ENCODE peak calls at places on chromosomes 7 and 10, in seven cellular contexts. T, K, V, C, F, N and L are unnamed samples.

GRCh38 chr10:31582365-31583052 is 263.5 kb downstream of the ZEB1 start:
- DNase-seq in T (no peak), K (peak), V (peak), C (peak), F (no peak), N (no peak), L (peak)

GRCh38 chr10:115985696-115986095 is 287.3 kb downstream of the GFRA1 start:
- DNase-seq in T (no peak), K (no peak), V (no peak), C (no peak), F (no peak), N (no peak), L (no peak)

GRCh38 chr10:8060010-8060703 is 5.7 kb downstream of the GATA3 start:
- DNase-seq in T (peak), K (no peak), V (peak), C (peak), F (no peak), N (peak), L (no peak)

GRCh38 chr10:72665925-72666324 is 26.0 kb upstream of the MCU start:
- DNase-seq in T (no peak), K (no peak), V (no peak), C (no peak), F (no peak), N (no peak), L (no peak)

GRCh38 chr10:5600908-5601307 is 65.5 kb downstream of the ASB13 start:
- DNase-seq in T (no peak), K (no peak), V (no peak), C (no peak), F (no peak), N (no peak), L (no peak)

GRCh38 chr10:3127921-3128320 is 44.7 kb downstream of the PITRM1 start:
- DNase-seq in T (no peak), K (no peak), V (no peak), C (no peak), F (no peak), N (no peak), L (no peak)

GRCh38 chr7:74033372-74034311 is 5.7 kb downstream of the ELN start:
- DNase-seq in T (no peak), K (peak), V (peak), C (no peak), F (peak), N (peak), L (no peak)

GRCh38 chr10:7634142-7634894 is 32.4 kb downstream of the ITIH5 start:
- DNase-seq in T (no peak), K (no peak), V (no peak), C (no peak), F (no peak), N (no peak), L (no peak)

GRCh38 chr10:6995339-6995738 is 415.3 kb upstream of the PRKCQ start:
- DNase-seq in T (no peak), K (no peak), V (no peak), C (no peak), F (no peak), N (no peak), L (no peak)

GRCh38 chr10:132493756-132494290 is 43.8 kb upstream of the INPP5A start:
- DNase-seq in T (no peak), K (no peak), V (no peak), C (no peak), F (no peak), N (no peak), L (no peak)

GRCh38 chr7:37916673-37917660 is at the start of gene SFRP4:
- DNase-seq in T (no peak), K (peak), V (peak), C (peak), F (peak), N (peak), L (peak)

GRCh38 chr7:157635148-157635500 is 298.3 kb downstream of the DNAJB6 start:
- DNase-seq in T (no peak), K (no peak), V (no peak), C (no peak), F (no peak), N (no peak), L (no peak)

GRCh38 chr7:10939237-10939910 is 34.3 kb upstream of the PHF14 start:
- DNase-seq in T (no peak), K (no peak), V (no peak), C (no peak), F (no peak), N (no peak), L (no peak)

GRCh38 chr10:36441557-36441956 is 683.8 kb upstream of the ANKRD30A start:
- DNase-seq in T (no peak), K (no peak), V (peak), C (no peak), F (no peak), N (no peak), L (peak)

GRCh38 chr7:74325230-74325565 is 36.0 kb downstream of the CLIP2 start:
- DNase-seq in T (no peak), K (no peak), V (no peak), C (no peak), F (no peak), N (no peak), L (no peak)

GRCh38 chr7:140674899-140675701 is 2.4 kb downstream of the ADCK2 start:
- DNase-seq in T (no peak), K (no peak), V (peak), C (peak), F (no peak), N (peak), L (peak)

GRCh38 chr10:95319239-95319638 is 28.4 kb upstream of the PDLIM1 start:
- DNase-seq in T (no peak), K (no peak), V (no peak), C (no peak), F (no peak), N (no peak), L (no peak)

GRCh38 chr10:50740351-50740688 is 584 bp downstream of the ASAH2B start:
- DNase-seq in T (peak), K (no peak), V (peak), C (no peak), F (no peak), N (peak), L (no peak)

GRCh38 chr10:21758239-21758638 is 224.2 kb downstream of the MLLT10 start:
- DNase-seq in T (no peak), K (no peak), V (no peak), C (no peak), F (no peak), N (no peak), L (peak)

GRCh38 chr10:113335603-113336002 is 217.2 kb upstream of the HABP2 start:
- DNase-seq in T (no peak), K (no peak), V (no peak), C (no peak), F (no peak), N (no peak), L (no peak)

GRCh38 chr7:4202154-4202553 is 479.9 kb upstream of the FOXK1 start:
- DNase-seq in T (no peak), K (no peak), V (no peak), C (no peak), F (no peak), N (no peak), L (no peak)

GRCh38 chr7:33050425-33051318 is 11.9 kb downstream of the NT5C3A start:
- DNase-seq in T (peak), K (no peak), V (peak), C (peak), F (no peak), N (peak), L (peak)

GRCh38 chr7:99392046-99392445 is 16.4 kb downstream of the PDAP1 start:
- DNase-seq in T (no peak), K (no peak), V (no peak), C (no peak), F (no peak), N (no peak), L (no peak)
- H3K4me3 ChIP-seq in T (no peak), K (no peak), V (no peak), C (peak), F (peak), N (peak), L (no peak)

DNA sequence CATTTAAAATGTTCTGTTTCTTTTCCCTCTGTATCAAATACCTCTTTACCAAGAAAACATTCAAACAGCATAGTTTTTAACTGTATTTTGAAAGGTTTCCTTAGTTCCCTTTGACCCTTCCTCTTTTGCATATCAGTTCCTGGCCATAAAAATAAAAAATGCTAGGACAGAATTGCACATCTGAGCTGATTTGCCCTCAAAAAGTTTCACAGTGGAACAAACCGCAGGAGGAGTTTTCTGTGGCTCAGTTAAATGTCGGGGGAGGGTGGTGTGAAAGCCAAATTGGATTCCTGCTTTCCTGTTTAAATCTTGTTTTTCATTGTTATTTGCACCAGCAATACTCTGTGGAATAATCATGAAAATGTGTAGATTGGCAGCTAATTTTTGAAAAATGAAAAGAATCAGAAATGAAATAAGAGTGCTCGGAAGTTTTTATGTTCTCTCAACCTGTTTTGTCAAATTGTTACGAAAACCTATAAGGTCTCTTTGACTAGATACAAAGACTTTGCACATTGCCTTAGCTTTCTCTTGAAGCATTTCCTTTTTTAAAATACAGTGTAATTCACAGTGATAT is 8.2 kb downstream of the IKZF1 start:
- DNase-seq in T (peak), K (no peak), V (no peak), C (no peak), F (no peak), N (no peak), L (no peak)
- H3K4me3 ChIP-seq in T (peak), K (no peak), V (no peak), C (no peak), F (no peak), N (no peak), L (no peak)

GRCh38 chr10:74857586-74857985 is 31.2 kb downstream of the KAT6B start:
- DNase-seq in T (no peak), K (no peak), V (no peak), C (no peak), F (no peak), N (no peak), L (no peak)

GRCh38 chr10:74856940-74857339 is 30.5 kb downstream of the KAT6B start:
- DNase-seq in T (no peak), K (no peak), V (no peak), C (no peak), F (no peak), N (no peak), L (no peak)

GRCh38 chr10:74863508-74863907 is 37.1 kb downstream of the KAT6B start:
- DNase-seq in T (no peak), K (no peak), V (no peak), C (peak), F (no peak), N (no peak), L (no peak)

GRCh38 chr10:74859546-74859945 is 33.1 kb downstream of the KAT6B start:
- DNase-seq in T (no peak), K (no peak), V (no peak), C (no peak), F (no peak), N (no peak), L (no peak)

DNA sequence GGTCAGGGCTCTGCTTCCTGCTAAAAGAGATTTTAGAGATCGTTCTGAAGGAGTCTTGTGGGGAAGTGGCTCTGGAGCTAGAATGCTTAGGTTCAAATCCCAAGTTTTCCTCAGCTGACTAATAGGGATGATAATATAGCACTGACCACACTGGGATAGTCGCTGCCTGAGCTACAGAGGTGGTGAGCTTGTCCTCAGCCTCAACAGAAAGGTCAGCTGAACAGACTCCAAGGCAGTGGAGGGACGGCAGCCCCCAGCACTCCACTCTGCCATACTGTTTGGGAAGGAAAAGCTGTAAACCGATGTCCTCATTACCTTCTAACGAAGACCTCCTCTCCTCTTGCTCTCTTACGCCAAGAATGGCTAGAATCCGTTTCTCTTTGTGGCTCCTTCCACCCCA is 36.2 kb downstream of the KAT6B start:
- DNase-seq in T (no peak), K (no peak), V (no peak), C (no peak), F (no peak), N (no peak), L (no peak)
- H3K4me3 ChIP-seq in T (no peak), K (no peak), V (no peak), C (no peak), F (no peak), N (no peak), L (no peak)

GRCh38 chr7:100472854-100473499 is 6.0 kb downstream of the TSC22D4 start:
- DNase-seq in T (no peak), K (peak), V (no peak), C (no peak), F (no peak), N (no peak), L (no peak)

GRCh38 chr7:100475549-100475948 is 3.5 kb downstream of the TSC22D4 start:
- DNase-seq in T (no peak), K (peak), V (peak), C (no peak), F (no peak), N (no peak), L (no peak)

GRCh38 chr7:100471021-100471420 is 7.0 kb upstream of the SPACDR start:
- DNase-seq in T (no peak), K (no peak), V (no peak), C (no peak), F (no peak), N (no peak), L (no peak)

GRCh38 chr7:100469227-100470044 is 5.4 kb upstream of the SPACDR start:
- DNase-seq in T (peak), K (peak), V (peak), C (peak), F (peak), N (peak), L (peak)

GRCh38 chr7:100472121-100472851 is 6.7 kb downstream of the TSC22D4 start:
- DNase-seq in T (no peak), K (no peak), V (no peak), C (no peak), F (no peak), N (no peak), L (no peak)
- H3K4me3 ChIP-seq in T (no peak), K (no peak), V (no peak), C (no peak), F (no peak), N (no peak), L (no peak)

GRCh38 chr7:151918444-151918843 is 37.8 kb upstream of the GALNTL5 start:
- DNase-seq in T (no peak), K (no peak), V (no peak), C (no peak), F (no peak), N (no peak), L (no peak)
- H3K4me3 ChIP-seq in T (no peak), K (no peak), V (no peak), C (no peak), F (no peak), N (no peak), L (no peak)